ENCODE peak calls at places on chromosome 19, in nine cellular contexts. H is WERI-Rb-1, F is PC-3, X is heart right ventricle, Q is neural progenitor cell, U is ascending aorta, C is adrenal gland, M is mammary epithelial cell, V is thoracic aorta. W is an unnamed sample.

GRCh38 chr19:588093-588742 is 1.5 kb upstream of the HCN2 start:
- DNase-seq in F (peak; percentile 78), U (no peak), M (peak; percentile 75), Q (peak; percentile 89), V (no peak), H (peak; percentile 88), C (peak; percentile 95), X (peak; percentile 75), W (peak; percentile 77)

GRCh38 chr19:3404324-3405260 is 38.2 kb downstream of the NFIC start:
- DNase-seq in C (peak; percentile 90), M (no peak), Q (no peak), V (peak; percentile 62), U (peak; percentile 95), H (no peak), X (peak; percentile 89), F (no peak), W (peak; percentile 72)

GRCh38 chr19:8429826-8430225 is 14.9 kb upstream of the HNRNPM start:
- DNase-seq in F (no peak), H (no peak), Q (no peak), U (no peak), C (no peak), X (no peak), M (no peak), V (no peak), W (no peak)

GRCh38 chr19:49593233-49594113 is 2.5 kb downstream of the PRR12 start:
- DNase-seq in V (peak; percentile 86), F (peak; percentile 95), C (peak; percentile 96), H (peak; percentile 94), Q (peak; percentile 97), U (peak; percentile 97), X (peak; percentile 92), M (peak; percentile 89), W (peak; percentile 92)

GRCh38 chr19:47109541-47110375 is 3.8 kb downstream of the ZC3H4 start:
- DNase-seq in C (no peak), X (no peak), Q (no peak), U (no peak), H (no peak), M (peak; percentile 50), F (peak; percentile 14), V (no peak), W (peak; percentile 25)

GRCh38 chr19:8334458-8335342 is 8.4 kb downstream of the KANK3 start:
- DNase-seq in F (peak; percentile 87), U (no peak), X (peak; percentile 52), Q (peak; percentile 95), H (peak; percentile 83), C (peak; percentile 21), M (peak; percentile 92), V (no peak), W (no peak)

GRCh38 chr19:55690769-55691545 is 15.9 kb downstream of the EPN1 start:
- DNase-seq in F (no peak), V (no peak), Q (no peak), X (no peak), U (no peak), C (no peak), M (no peak), H (no peak), W (no peak)

GRCh38 chr19:10052602-10053360 is 33.3 kb upstream of the SHFL start:
- DNase-seq in Q (no peak), V (no peak), C (no peak), M (peak; percentile 32), X (no peak), H (no peak), U (no peak), F (no peak), W (no peak)

GRCh38 chr19:931860-932646 is 6.2 kb downstream of the ARID3A start:
- DNase-seq in H (no peak), U (no peak), C (no peak), F (no peak), M (no peak), X (no peak), V (no peak), Q (no peak), W (no peak)

GRCh38 chr19:51784922-51785690 is 9.9 kb upstream of the FPR3 start:
- DNase-seq in H (no peak), X (peak; percentile 29), U (peak; percentile 79), V (peak; percentile 21), Q (no peak), F (peak; percentile 85), M (peak; percentile 98), C (peak; percentile 69), W (peak; percentile 32)

GRCh38 chr19:46303702-46304397 is 7.0 kb downstream of the HIF3A start:
- DNase-seq in U (no peak), H (peak; percentile 21), Q (peak; percentile 96), M (peak; percentile 43), F (no peak), V (no peak), X (peak; percentile 68), C (peak; percentile 62), W (peak; percentile 85)

GRCh38 chr19:29119582-29119981 is 93.4 kb downstream of the UQCRFS1 start:
- DNase-seq in C (peak; percentile 12), U (no peak), M (no peak), X (no peak), F (no peak), V (no peak), Q (peak; percentile 53), H (no peak), W (no peak)

GRCh38 chr19:6662692-6663091 is 7.3 kb downstream of the TNFSF14 start:
- DNase-seq in H (no peak), U (no peak), F (no peak), V (no peak), C (no peak), X (no peak), Q (no peak), M (no peak), W (no peak)

DNA sequence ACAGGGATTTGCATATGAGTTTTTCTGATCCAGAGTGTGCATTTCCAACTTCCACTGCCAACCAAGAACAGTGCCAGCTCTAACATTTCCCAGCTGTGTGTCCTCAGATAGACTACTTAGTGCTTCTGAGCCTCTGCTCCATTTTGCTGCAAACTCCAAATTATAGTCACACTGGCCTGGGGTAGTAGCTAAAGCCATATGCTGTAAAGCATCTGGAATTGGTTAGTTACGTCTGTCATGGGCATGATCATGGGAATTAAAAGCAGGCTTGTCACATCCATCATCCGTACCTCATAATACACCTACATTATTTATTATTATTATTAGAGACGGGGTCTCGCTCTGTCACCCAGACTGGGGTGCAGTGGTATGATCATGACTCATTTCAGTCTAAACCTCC is 7.1 kb downstream of the ELAVL3 start:
- DNase-seq in M (no peak), X (no peak), Q (no peak), F (no peak), H (no peak), U (no peak), V (no peak), C (no peak), W (no peak)
- TF ChIP-seq CTCF in M (no peak), X (no peak), Q (no peak), F (no peak), H (no peak), U (no peak), V (no peak), C (no peak), W (no peak)

DNA sequence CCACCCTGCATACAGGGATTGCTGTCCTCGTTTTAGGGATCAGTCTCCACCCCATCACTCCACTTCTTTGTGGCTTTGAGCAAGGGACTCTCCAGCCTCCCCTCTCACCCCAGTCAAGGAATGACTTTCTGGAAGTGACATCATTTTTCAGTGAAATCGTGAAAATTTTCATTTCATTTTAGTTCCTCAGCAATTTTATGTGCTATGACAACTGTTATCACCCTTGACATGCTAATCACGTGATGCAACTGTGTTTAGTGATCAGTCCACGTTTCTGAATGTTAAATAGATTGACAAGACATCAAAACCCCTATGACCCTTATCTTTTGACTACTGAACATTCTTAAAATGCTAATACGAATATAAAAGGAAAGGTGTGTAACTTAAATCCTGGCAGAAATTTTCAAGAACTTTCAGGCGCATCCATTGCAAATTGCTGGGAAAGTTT is 8.0 kb downstream of the C19orf81 start:
- DNase-seq in F (no peak), C (no peak), Q (no peak), V (no peak), H (no peak), X (no peak), M (no peak), U (no peak), W (no peak)
- H3K27ac ChIP-seq in F (no peak overlapping the region), C (no peak overlapping the region), Q (no peak overlapping the region), V (no peak overlapping the region), H (no peak overlapping the region), X (no peak overlapping the region), M (no peak overlapping the region), U (no peak overlapping the region), W (no peak overlapping the region)

GRCh38 chr19:14317157-14317556 is 64.1 kb upstream of the ADGRE5 start:
- DNase-seq in M (no peak), F (no peak), H (no peak), X (no peak), U (no peak), C (no peak), V (no peak), Q (no peak), W (no peak)
- H3K27me3 ChIP-seq in M (no peaks in the 10 kb centered on the region), F (no peaks in the 10 kb centered on the region), H (no peaks in the 10 kb centered on the region), X (no peaks in the 10 kb centered on the region), U (no peaks in the 10 kb centered on the region), C (peaks cover 2% of the 10 kb centered on the region), V (no peaks in the 10 kb centered on the region), Q (no peaks in the 10 kb centered on the region), W (no peaks in the 10 kb centered on the region)

GRCh38 chr19:13014921-13015280 is 19.6 kb downstream of the NFIX start:
- DNase-seq in X (no peak), U (no peak), M (no peak), Q (no peak), F (peak; percentile 39), H (no peak), V (no peak), C (no peak), W (no peak)
- TF ChIP-seq CTCF in X (no peak), U (no peak), M (no peak), Q (no peak), F (no peak), H (no peak), V (no peak), C (no peak), W (no peak)

GRCh38 chr19:13980340-13980739 is 25.8 kb downstream of the RFX1 start:
- DNase-seq in F (no peak), V (no peak), M (no peak), X (no peak), H (no peak), C (no peak), U (no peak), Q (no peak), W (no peak)
- H3K27ac ChIP-seq in F (no peak overlapping the region), V (no peak overlapping the region), M (no peak overlapping the region), X (no peak overlapping the region), H (no peak overlapping the region), C (no peak overlapping the region), U (no peak overlapping the region), Q (no peak overlapping the region), W (no peak overlapping the region)

GRCh38 chr19:18611327-18612050 is 1.2 kb upstream of the TMEM59L start:
- DNase-seq in Q (peak; percentile 78), U (no peak), X (no peak), H (no peak), V (no peak), F (no peak), C (no peak), M (no peak), W (no peak)
- H3K27me3 ChIP-seq in Q (peaks cover 98% of the 10 kb centered on the region), U (peaks cover 51% of the 10 kb centered on the region), X (peaks cover 93% of the 10 kb centered on the region), H (peaks cover 68% of the 10 kb centered on the region), V (peaks cover 53% of the 10 kb centered on the region), F (peaks cover 75% of the 10 kb centered on the region), C (peaks cover 74% of the 10 kb centered on the region), M (peaks cover 59% of the 10 kb centered on the region), W (peaks cover 82% of the 10 kb centered on the region)

W was measured in brain microvascular endothelial cell.